ENCODE peak calls at places on chromosomes 3 and 15, in five cellular contexts. C, O, J, D and B are unnamed samples.

GRCh38 chr3:189490337-189490736 is 140.9 kb upstream of the TP63 start:
- DNase-seq in C (no peak), J (no peak), O (no peak), D (no peak), B (no peak)

GRCh38 chr3:105527949-105528348 is 161.2 kb downstream of the ALCAM start:
- DNase-seq in J (no peak), D (peak), C (no peak), O (peak), B (no peak)

GRCh38 chr3:38128303-38128655 is 8.6 kb downstream of the ACAA1 start:
- DNase-seq in O (no peak), C (no peak), D (no peak), J (no peak), B (no peak)

GRCh38 chr3:13653631-13654279 is 104.8 kb downstream of the FBLN2 start:
- DNase-seq in D (no peak), O (no peak), C (peak), J (no peak), B (no peak)

GRCh38 chr3:107431048-107431297 is 53.7 kb downstream of the CCDC54 start:
- DNase-seq in C (no peak), D (no peak), O (no peak), J (no peak), B (no peak)

GRCh38 chr15:77823736-77824135 is 191.0 kb upstream of the LINGO1 start:
- DNase-seq in C (no peak), D (no peak), J (no peak), O (no peak), B (no peak)

GRCh38 chr15:33243869-33244268 is 49.4 kb upstream of the FMN1 start:
- DNase-seq in O (peak), J (no peak), C (no peak), D (peak), B (no peak)

GRCh38 chr3:193665370-193665989 is 72.5 kb downstream of the OPA1 start:
- DNase-seq in D (peak), J (no peak), O (no peak), C (peak), B (no peak)

GRCh38 chr15:63166219-63166618 is 8.9 kb upstream of the RPS27L start:
- DNase-seq in C (peak), O (no peak), J (no peak), D (peak), B (no peak)

GRCh38 chr15:68783226-68784054 is 37.3 kb downstream of the ANP32A start:
- DNase-seq in D (no peak), C (peak), O (no peak), J (no peak), B (no peak)

GRCh38 chr15:97140216-97140615 is 809.7 kb downstream of the NR2F2 start:
- DNase-seq in O (no peak), C (no peak), J (peak), D (no peak), B (no peak)

GRCh38 chr15:62770752-62771151 is 271.8 kb upstream of the TPM1 start:
- DNase-seq in J (no peak), D (peak), C (no peak), O (peak), B (no peak)

GRCh38 chr3:78726545-78726944 is 1041.3 kb downstream of the ROBO1 start:
- DNase-seq in J (peak), D (no peak), O (no peak), C (no peak), B (no peak)

GRCh38 chr3:56938545-56938944 is 121.9 kb upstream of the SPATA12 start:
- DNase-seq in J (no peak), C (peak), D (no peak), O (no peak), B (no peak)

GRCh38 chr3:70180664-70181063 is 131.8 kb downstream of the MDFIC2 start:
- DNase-seq in C (no peak), J (no peak), O (no peak), D (no peak), B (no peak)

GRCh38 chr3:171323934-171324535 is 136.2 kb downstream of the TNIK start:
- DNase-seq in J (peak), O (no peak), C (no peak), D (peak), B (no peak)

GRCh38 chr3:159824341-159824740 is 164.3 kb upstream of the IL12A start:
- DNase-seq in J (no peak), D (peak), C (no peak), O (peak), B (no peak)

GRCh38 chr3:11362600-11362999 is 90.4 kb downstream of the ATG7 start:
- DNase-seq in D (peak), J (no peak), C (no peak), O (no peak), B (no peak)

GRCh38 chr3:31103623-31104180 is 209.2 kb upstream of the GADL1 start:
- DNase-seq in C (no peak), O (no peak), J (no peak), D (no peak), B (no peak)

GRCh38 chr3:160125188-160125587 is 100.0 kb upstream of the C3orf80 start:
- DNase-seq in D (no peak), J (no peak), C (no peak), O (no peak), B (no peak)